ENCODE peak calls at places on chromosomes 3 and 15, in four cellular contexts. H is SK-N-SH, Q is GM12878, M is K562. T is an unnamed sample.

GRCh38 chr3:160569874-160570273 is 4.5 kb upstream of the KPNA4 start:
- DNase-seq in Q (no peak), M (no peak), H (peak), T (no peak)

GRCh38 chr15:24924153-24924552 is 30.6 kb upstream of the SNRPN start:
- DNase-seq in Q (no peak), M (no peak), H (no peak), T (no peak)

GRCh38 chr3:80227216-80227615 is 459.4 kb upstream of the ROBO1 start:
- DNase-seq in M (no peak), Q (no peak), H (no peak), T (no peak)

GRCh38 chr15:68277131-68277604 is 377 bp upstream of the FEM1B start:
- DNase-seq in H (peak), M (no peak), Q (no peak), T (peak)

GRCh38 chr3:31250116-31250813 is 282.5 kb upstream of the STT3B start:
- DNase-seq in Q (no peak), M (no peak), H (no peak), T (no peak)

GRCh38 chr3:42655980-42656679 is 2.6 kb downstream of the ZBTB47 start:
- DNase-seq in H (peak), M (no peak), Q (no peak), T (no peak)

GRCh38 chr3:143234521-143234920 is 115.0 kb downstream of the CHST2 start:
- DNase-seq in H (no peak), Q (no peak), M (no peak), T (no peak)

GRCh38 chr15:57003418-57003817 is 85.0 kb downstream of the TCF12 start:
- DNase-seq in M (no peak), Q (no peak), H (no peak), T (no peak)

GRCh38 chr3:151838574-151839312 is 24.8 kb downstream of the AADAC start:
- DNase-seq in H (peak), Q (peak), M (peak), T (peak)

GRCh38 chr3:47512416-47513124 is 942 bp downstream of the ELP6 start:
- DNase-seq in H (peak), M (peak), Q (no peak), T (no peak)

GRCh38 chr3:9352917-9353823 is 9.7 kb upstream of the THUMPD3 start:
- DNase-seq in M (peak), Q (peak), H (peak), T (peak)

GRCh38 chr3:61057491-61057890 is 193.8 kb downstream of the FHIT start:
- DNase-seq in M (no peak), Q (no peak), H (no peak), T (no peak)

GRCh38 chr15:89857673-89858072 is 36.1 kb downstream of the AP3S2 start:
- DNase-seq in H (no peak), M (no peak), Q (no peak), T (no peak)

GRCh38 chr3:194272221-194272620 is 78.9 kb downstream of the CPN2 start:
- DNase-seq in H (no peak), Q (no peak), M (no peak), T (peak)

GRCh38 chr3:174336774-174337173 is 522.4 kb upstream of the NAALADL2 start:
- DNase-seq in M (no peak), H (no peak), Q (no peak), T (no peak)

GRCh38 chr3:171001957-171002694 is 24.4 kb downstream of the SLC2A2 start:
- DNase-seq in M (no peak), H (no peak), Q (peak), T (no peak)

GRCh38 chr15:49163678-49164077 is 6.4 kb upstream of the GALK2 start:
- DNase-seq in M (no peak), H (no peak), Q (no peak), T (no peak)

GRCh38 chr3:40623567-40623966 is 98.8 kb downstream of the ZNF621 start:
- DNase-seq in Q (peak), H (no peak), M (peak), T (no peak)

GRCh38 chr3:95442766-95443165 is 1371.6 kb upstream of the EPHA6 start:
- DNase-seq in Q (no peak), H (no peak), M (no peak), T (no peak)

GRCh38 chr3:42066516-42067181 is 24.5 kb upstream of the TRAK1 start:
- DNase-seq in M (no peak), H (peak), Q (no peak), T (peak)

GRCh38 chr3:129119365-129120100 is 2.1 kb downstream of the RAB43 start:
- DNase-seq in Q (no peak), M (peak), H (no peak), T (no peak)

GRCh38 chr3:74360406-74360805 is 254.1 kb downstream of the CNTN3 start:
- DNase-seq in H (no peak), M (no peak), Q (no peak), T (no peak)

GRCh38 chr3:189297957-189298356 is 126.2 kb downstream of the TPRG1 start:
- DNase-seq in H (no peak), M (no peak), Q (no peak), T (no peak)

GRCh38 chr3:197023241-197023997 is 6.2 kb downstream of the MELTF start:
- DNase-seq in Q (peak), M (no peak), H (peak), T (no peak)

GRCh38 chr15:83322061-83322460 is 37.6 kb upstream of the BNC1 start:
- DNase-seq in Q (no peak), M (no peak), H (no peak), T (no peak)

GRCh38 chr3:141410408-141410807 is 42.1 kb downstream of the ZBTB38 start:
- DNase-seq in Q (no peak), H (no peak), M (peak), T (no peak)

GRCh38 chr15:94887406-94887805 is 656.0 kb downstream of the MCTP2 start:
- DNase-seq in H (no peak), M (no peak), Q (no peak), T (no peak)

GRCh38 chr3:169303660-169304059 is 359.9 kb downstream of the MECOM start:
- DNase-seq in Q (no peak), M (no peak), H (no peak), T (no peak)

GRCh38 chr3:9130318-9131110 is 118.9 kb downstream of the SRGAP3 start:
- DNase-seq in H (peak), M (no peak), Q (no peak), T (no peak)

GRCh38 chr3:146308222-146308621 is 57.3 kb upstream of the PLSCR4 start:
- DNase-seq in H (no peak), M (no peak), Q (no peak), T (no peak)

GRCh38 chr3:159429702-159430101 is 558.9 kb upstream of the IL12A start:
- DNase-seq in Q (no peak), M (no peak), H (no peak), T (no peak)

DNA sequence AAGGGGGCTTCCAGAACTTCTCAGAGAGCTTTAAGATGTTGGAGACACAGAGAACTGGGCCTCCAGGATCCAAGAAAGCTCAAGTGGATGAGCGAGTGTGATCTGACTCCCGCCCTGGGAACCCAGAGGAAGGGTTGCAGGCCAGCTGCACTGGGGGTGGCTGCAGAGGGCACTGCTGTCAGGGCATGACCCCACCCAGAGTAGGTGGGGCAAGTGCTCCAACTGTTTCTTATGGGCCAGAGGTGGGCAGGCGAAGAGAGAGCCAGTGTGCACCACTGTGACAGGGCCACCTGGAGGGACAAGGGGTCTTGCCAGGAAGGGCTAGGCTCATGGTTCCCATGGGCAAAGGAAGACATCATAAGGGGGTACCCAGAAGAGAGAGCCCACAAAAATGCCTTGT is 48.8 kb downstream of the EXOG start:
- DNase-seq in M (no peak), H (no peak), Q (no peak), T (no peak)
- TF ChIP-seq USF1 in M (no peak), H (no peak), Q (no peak), T (no peak)

GRCh38 chr3:32401541-32402052 is 9.9 kb downstream of the CMTM7 start:
- DNase-seq in H (peak), Q (no peak), M (no peak), T (peak)
- TF ChIP-seq USF1 in H (no peak), Q (no peak), M (no peak), T (no peak)

GRCh38 chr3:105598047-105598796 is 231.5 kb downstream of the ALCAM start:
- DNase-seq in Q (no peak), M (no peak), H (no peak), T (no peak)
- TF ChIP-seq USF1 in Q (no peak), M (no peak), H (no peak), T (no peak)

GRCh38 chr3:12935023-12935860 is 93.9 kb upstream of the RPL32 start:
- DNase-seq in M (peak), Q (no peak), H (no peak), T (no peak)

GRCh38 chr3:12934431-12934830 is 93.1 kb upstream of the RPL32 start:
- DNase-seq in H (no peak), Q (no peak), M (no peak), T (no peak)

GRCh38 chr3:12938258-12938711 is 96.9 kb upstream of the RPL32 start:
- DNase-seq in Q (no peak), M (no peak), H (no peak), T (no peak)

GRCh38 chr3:12933901-12934300 is 92.5 kb upstream of the RPL32 start:
- DNase-seq in M (no peak), H (no peak), Q (no peak), T (no peak)

DNA sequence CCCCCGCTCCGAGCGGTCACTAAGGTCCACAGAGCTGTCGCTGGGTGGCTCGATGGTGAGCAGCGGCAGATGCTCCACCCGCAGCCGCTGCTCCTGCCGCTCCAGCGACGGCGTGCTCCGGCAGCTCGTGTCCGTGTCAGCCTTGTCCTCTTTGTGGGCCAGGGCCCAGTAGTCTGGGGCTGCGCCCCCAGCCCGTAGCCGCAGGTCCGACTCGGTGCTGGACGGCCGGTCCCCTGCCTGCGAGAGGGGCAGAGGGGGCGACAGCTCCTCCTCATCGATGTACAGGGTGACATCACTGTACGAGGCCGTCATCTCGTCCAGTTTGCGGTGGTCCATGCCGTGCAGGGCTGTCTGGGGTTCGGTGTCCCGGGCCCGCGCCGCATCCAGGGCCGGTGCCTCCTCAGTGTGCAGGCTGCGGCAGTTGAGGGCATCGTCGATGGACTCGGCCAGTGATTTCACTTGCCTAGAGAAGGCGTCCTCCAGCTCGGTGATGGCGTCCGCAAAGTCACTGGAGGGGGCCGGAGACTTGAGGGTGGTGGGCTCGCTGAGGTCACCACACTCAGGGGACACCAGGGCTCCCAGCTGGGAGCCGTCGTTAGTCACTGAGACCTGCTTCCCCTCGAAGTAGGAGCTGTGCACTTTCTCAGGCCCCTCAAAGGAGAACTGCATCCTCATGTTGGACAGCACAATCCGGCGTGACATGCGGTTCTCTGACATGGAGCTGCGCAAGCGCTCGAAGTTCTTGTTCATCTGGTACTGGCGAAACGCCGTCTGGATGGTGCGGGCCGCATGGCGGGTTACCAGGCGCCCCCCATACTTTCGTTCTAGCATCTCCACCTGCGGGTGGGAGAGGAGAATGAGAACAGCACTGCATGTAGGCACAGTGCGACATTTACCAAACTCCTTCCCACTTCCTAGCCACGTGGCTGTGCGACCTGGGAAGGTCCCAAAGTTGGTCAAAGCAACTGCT is 94.8 kb upstream of the RPL32 start:
- DNase-seq in H (no peak), M (no peak), Q (no peak), T (no peak)
- TF ChIP-seq USF1 in H (no peak), M (no peak), Q (no peak), T (no peak)

T was measured in WTC11.